ENCODE peak calls at places on chromosomes 12 and 14, in four cellular contexts. G, I, H and V are unnamed samples.

GRCh38 chr14:95052016-95052585 is 105.2 kb downstream of the DICER1 start:
- DNase-seq in G (no peak), I (no peak), H (no peak), V (no peak)

GRCh38 chr12:109286652-109287051 is 22.4 kb downstream of the FOXN4 start:
- DNase-seq in G (no peak), H (no peak), I (no peak), V (no peak)

GRCh38 chr14:52094871-52095270 is 26.0 kb upstream of the NID2 start:
- DNase-seq in G (no peak), H (no peak), I (no peak), V (no peak)

GRCh38 chr12:49985981-49986380 is 13.2 kb downstream of the AQP6 start:
- DNase-seq in G (no peak), H (no peak), I (no peak), V (no peak)

GRCh38 chr12:10497602-10498001 is 8.1 kb upstream of the EIF2S3B start:
- DNase-seq in I (no peak), H (no peak), G (no peak), V (no peak)

GRCh38 chr14:87896393-87897380 is 96.3 kb downstream of the GALC start:
- DNase-seq in I (peak; percentile 10), G (no peak), H (peak; percentile 27), V (no peak)

GRCh38 chr12:96503971-96504370 is 14.6 kb downstream of the CFAP54 start:
- DNase-seq in H (no peak), G (no peak), I (no peak), V (no peak)

GRCh38 chr14:94689218-94689984 is 77.2 kb downstream of the SERPINA3 start:
- DNase-seq in G (peak; percentile 82), I (peak; percentile 38), H (peak; percentile 82), V (peak; percentile 87)

GRCh38 chr12:38662851-38663250 is 242.5 kb downstream of the CPNE8 start:
- DNase-seq in I (no peak), G (no peak), H (no peak), V (no peak)

GRCh38 chr12:107448198-107448597 is 237.4 kb upstream of the PWP1 start:
- DNase-seq in I (no peak), H (no peak), G (peak; percentile 67), V (no peak)

GRCh38 chr12:124917135-124917840 is 2.8 kb upstream of the UBC start:
- DNase-seq in H (peak; percentile 78), G (peak; percentile 95), I (peak; percentile 98), V (peak; percentile 80)

GRCh38 chr12:124917841-124918621 is 3.6 kb upstream of the UBC start:
- DNase-seq in H (no peak), I (no peak), G (no peak), V (no peak)

GRCh38 chr12:124920353-124920935 is 6.0 kb upstream of the UBC start:
- DNase-seq in H (no peak), G (no peak), I (no peak), V (no peak)

GRCh38 chr12:124921200-124922008 is 7.0 kb upstream of the UBC start:
- DNase-seq in H (peak; percentile 64), G (peak; percentile 73), I (peak; percentile 44), V (peak; percentile 67)

GRCh38 chr12:124919646-124920352 is 5.3 kb upstream of the UBC start:
- DNase-seq in I (no peak), H (peak; percentile 50), G (no peak), V (no peak)
- TF ChIP-seq CTCF in I (no peak), H (no peak), G (no peak), V (no peak)

DNA sequence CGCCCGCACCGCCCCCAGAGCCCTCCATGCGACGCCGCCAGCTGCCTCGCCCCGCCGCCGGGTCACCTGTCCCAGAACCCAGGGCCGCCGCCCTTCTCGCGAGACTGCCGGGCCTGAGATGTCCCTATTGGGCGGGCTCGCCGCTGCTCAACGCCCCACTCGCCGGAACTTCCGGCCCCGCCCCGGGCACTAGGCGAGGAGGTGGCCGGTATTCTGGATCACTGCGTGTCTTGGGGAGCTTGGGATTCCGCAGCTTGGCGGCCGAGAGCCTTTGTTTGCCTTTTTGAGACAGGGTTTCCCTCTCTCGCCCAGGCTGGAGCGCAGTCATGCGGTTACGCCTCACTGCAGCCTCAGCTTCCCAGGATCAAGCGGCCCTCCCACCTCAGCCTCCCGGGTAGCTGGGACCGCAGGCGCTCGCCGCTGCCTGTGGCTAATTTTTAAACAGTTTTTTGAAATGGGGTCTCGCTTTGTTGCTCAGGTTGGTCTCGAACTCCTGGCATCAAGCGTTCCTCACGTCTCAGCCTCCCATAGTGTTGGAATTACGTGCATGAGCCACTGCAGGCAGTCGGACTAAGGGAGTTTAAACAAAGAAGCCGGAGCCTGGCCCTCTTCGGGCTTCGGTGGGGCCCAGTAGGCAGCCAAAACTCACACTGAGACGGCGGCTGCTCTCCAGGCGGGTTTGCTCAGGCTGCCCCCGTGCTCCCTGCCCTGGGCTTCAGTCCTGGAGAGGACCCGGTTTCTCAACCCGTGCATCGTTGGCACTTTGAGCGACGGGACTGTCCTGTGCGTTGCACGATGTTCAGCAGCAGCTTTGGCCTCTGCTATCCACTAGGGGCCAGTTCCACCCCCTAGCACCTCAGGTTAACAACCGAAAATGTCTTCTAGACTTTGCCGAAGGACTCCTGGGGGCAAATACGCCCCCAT is at the start of gene SLC15A4:
- DNase-seq in I (peak; percentile 96), H (peak; percentile 97), G (peak; percentile 81), V (peak; percentile 97)
- TF ChIP-seq CTCF in I (no peak), H (peak; percentile 26), G (no peak), V (peak; percentile 26)

DNA sequence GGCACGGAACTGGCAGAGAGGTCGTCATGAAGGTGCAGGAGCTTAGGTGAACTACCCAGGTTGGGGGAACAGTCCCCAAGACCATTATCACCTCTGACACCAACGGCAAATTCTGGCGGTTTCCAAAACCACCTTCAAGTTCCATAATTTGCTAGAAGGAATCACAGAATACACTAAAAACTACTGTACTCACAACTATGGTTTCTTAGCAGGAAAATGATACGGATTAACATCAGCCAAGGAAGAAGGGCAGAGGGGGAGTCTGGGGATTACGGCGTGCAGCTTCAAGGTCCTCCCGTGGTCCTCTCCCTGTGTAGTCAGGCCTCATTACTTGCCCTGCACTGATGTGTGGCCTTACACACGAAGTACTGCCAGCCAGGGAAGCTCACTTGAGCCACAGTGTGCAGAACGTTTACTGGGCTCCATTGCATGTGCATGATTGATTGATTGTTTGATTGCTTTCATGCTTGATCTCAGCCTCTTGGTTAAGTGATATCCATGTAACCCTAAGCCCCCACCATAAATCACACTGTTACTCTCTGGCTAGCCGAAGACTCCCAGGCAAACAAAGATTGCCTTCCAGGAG is 813 bp upstream of the STX2 start:
- DNase-seq in I (no peak), H (no peak), G (no peak), V (no peak)
- TF ChIP-seq CTCF in I (no peak), H (no peak), G (no peak), V (no peak)

GRCh38 chr12:94753071-94753779 is 102.9 kb upstream of the TMCC3 start:
- DNase-seq in G (peak; percentile 22), H (no peak), I (no peak), V (no peak)

GRCh38 chr12:94750891-94751290 is 100.5 kb upstream of the TMCC3 start:
- DNase-seq in I (no peak), G (no peak), H (no peak), V (no peak)

GRCh38 chr12:94749890-94750289 is 99.5 kb upstream of the TMCC3 start:
- DNase-seq in G (no peak), H (no peak), I (no peak), V (no peak)

GRCh38 chr12:94748726-94749421 is 98.5 kb upstream of the TMCC3 start:
- DNase-seq in H (no peak), G (no peak), I (no peak), V (no peak)

DNA sequence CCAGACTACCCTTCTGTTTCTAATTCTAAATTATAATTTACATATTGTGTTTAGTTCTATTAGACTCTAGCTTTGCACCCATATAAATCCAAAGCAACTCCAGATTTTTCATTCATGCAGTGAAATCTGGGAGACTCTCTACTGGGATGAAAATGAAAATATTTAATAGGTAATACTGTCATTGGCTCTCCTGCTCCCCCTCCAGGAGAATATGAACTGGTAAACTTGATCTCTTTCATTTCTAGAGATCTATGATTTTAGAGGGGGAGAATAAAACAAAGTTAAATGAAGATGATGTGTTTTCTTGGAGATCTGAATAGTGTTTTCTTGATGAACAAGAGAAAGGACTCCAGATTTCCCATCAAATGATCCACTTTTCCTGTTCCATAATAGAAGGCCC is 104.3 kb upstream of the TMCC3 start:
- DNase-seq in I (no peak), H (no peak), G (no peak), V (no peak)
- TF ChIP-seq CTCF in I (peak; percentile 30), H (peak; percentile 11), G (no peak), V (no peak)

DNA sequence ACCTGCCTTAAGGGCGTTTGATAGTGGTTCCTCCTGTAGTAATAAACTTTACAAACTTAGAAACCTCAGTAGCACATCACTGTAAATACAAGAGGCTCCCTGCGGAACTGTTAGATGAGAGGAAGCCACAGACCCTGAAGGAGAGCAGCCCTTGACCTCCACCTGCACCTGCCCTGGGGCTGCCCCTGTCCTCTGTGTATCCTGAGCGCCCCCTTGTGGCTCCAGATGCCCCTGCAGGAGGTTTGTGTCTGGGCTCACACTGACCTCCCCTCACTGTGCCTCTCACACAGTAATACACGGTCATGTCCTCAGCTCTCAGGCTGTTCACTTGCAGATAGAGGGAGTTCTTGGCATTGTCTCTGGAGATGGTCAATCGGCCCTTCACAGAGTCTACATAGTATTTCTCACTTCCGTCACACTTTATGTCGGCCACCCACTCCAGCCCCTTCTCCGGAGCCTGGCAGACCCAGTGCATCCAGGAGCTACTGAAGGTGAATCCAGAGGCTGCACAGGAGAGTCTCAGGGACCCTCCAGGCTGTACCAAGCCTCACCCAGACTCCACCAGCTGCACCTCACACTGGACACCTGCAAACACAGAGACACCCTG is 1059.8 kb downstream of the TMEM121 start:
- DNase-seq in H (peak; percentile 75), I (no peak), G (no peak), V (peak; percentile 76)
- TF ChIP-seq CTCF in H (peak; percentile 85), I (no peak), G (no peak), V (peak; percentile 64)

GRCh38 chr14:36604757-36605505 is 22.5 kb upstream of the NKX2-8 start:
- DNase-seq in G (peak; percentile 60), I (peak; percentile 41), H (peak; percentile 54), V (peak; percentile 50)

GRCh38 chr14:36600431-36600830 is 18.0 kb upstream of the NKX2-8 start:
- DNase-seq in H (no peak), I (no peak), G (no peak), V (no peak)

GRCh38 chr14:36605506-36605857 is 23.1 kb upstream of the NKX2-8 start:
- DNase-seq in H (no peak), I (no peak), G (no peak), V (no peak)
- TF ChIP-seq CTCF in H (no peak), I (no peak), G (no peak), V (no peak)

DNA sequence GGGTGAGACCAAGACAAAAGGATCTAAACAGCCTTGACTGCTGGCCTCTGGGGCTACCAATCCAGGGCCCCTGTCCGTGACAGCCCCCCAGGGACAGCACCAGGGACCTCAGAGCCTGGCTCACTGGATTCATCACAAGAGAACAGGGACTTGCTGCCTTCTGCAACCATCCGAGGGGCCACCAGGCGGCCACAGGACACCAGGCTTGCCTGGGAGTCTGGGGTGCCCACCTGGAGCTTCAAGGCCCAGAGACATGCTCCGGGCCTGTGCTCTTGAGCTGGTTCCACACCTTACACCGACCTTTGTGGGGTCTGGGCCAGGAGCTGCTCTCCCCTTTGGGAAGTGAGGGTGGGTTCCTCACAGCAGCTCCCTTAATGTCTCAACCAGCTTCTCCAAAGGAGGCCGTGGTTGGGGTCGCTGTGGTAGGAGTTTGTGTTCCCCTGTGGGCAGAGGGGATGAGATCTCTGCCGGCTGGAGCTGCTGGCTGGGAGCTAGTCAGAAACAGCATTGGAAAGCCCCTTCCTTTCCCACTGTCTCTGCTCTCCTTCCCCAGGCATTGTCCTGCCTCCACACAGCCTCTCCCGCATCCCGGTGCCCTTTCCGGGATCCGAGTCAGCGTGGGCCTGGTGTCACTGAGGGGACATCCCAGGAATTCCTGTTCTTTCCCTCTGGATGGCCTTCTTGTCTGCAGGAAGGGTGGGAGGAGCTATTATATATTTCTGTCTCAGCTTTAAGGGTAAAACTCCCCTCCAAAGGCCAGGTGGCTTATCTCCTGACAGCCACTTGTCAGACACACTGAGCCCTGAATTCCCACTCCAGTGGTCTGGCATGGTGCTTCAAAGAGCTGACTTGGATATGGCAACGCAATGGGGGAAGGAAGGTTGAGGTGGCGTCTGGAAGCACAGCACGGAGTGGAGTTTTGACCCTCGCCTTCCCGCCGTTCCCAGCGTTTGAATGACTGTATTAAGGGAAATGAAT is 5.1 kb upstream of the PAPLN start:
- DNase-seq in G (peak; percentile 82), I (no peak), H (peak; percentile 57), V (peak; percentile 73)
- TF ChIP-seq CTCF in G (peak; percentile 38), I (no peak), H (peak; percentile 58), V (no peak)